ENCODE peak calls at places on chromosomes 4 and X, in four cellular contexts. P is K562, C is H1, V is HepG2. D is an unnamed sample.

GRCh38 chr4:156169011-156169410 is 215.3 kb upstream of the CTSO start:
- DNase-seq in P (no peak), C (peak), V (peak), D (no peak)

GRCh38 chr4:7535094-7535493 is 100.4 kb upstream of the PSAPL1 start:
- DNase-seq in P (no peak), C (no peak), V (no peak), D (no peak)

GRCh38 chr4:133969202-133969873 is 232.3 kb downstream of the PABPC4L start:
- DNase-seq in P (no peak), C (no peak), V (no peak), D (no peak)

GRCh38 chr4:71322425-71322824 is 16.4 kb upstream of the SLC4A4 start:
- DNase-seq in P (no peak), C (no peak), V (no peak), D (no peak)

GRCh38 chr4:13584481-13584880 is 40.2 kb upstream of the NKX3-2 start:
- DNase-seq in P (no peak), C (no peak), V (no peak), D (no peak)

GRCh38 chr4:30073001-30073710 is 647.0 kb upstream of the PCDH7 start:
- DNase-seq in P (no peak), C (no peak), V (no peak), D (no peak)

GRCh38 chr4:1793496-1793840 is 375 bp downstream of the FGFR3 start:
- DNase-seq in P (peak), C (no peak), V (no peak), D (peak)

GRCh38 chr4:124262211-124263179 is 450.0 kb downstream of the ANKRD50 start:
- DNase-seq in P (peak), C (peak), V (peak), D (peak)

GRCh38 chrX:2707334-2707760 is 16.3 kb downstream of the CD99 start:
- DNase-seq in P (no peak), C (peak), V (peak), D (peak)

GRCh38 chr4:185212566-185212965 is 3.2 kb downstream of the SNX25 start:
- DNase-seq in P (no peak), C (no peak), V (no peak), D (no peak)

GRCh38 chr4:139144161-139144859 is 32.7 kb downstream of the ELF2 start:
- DNase-seq in P (no peak), C (no peak), V (no peak), D (no peak)

GRCh38 chr4:110005461-110006056 is 92.9 kb downstream of the EGF start:
- DNase-seq in P (peak), C (no peak), V (peak), D (peak)

GRCh38 chrX:44674906-44675305 is 132.2 kb upstream of the FUNDC1 start:
- DNase-seq in P (no peak), C (no peak), V (no peak), D (no peak)

GRCh38 chrX:16869393-16870094 is 618 bp downstream of the RBBP7 start:
- DNase-seq in P (peak), C (no peak), V (no peak), D (peak)

GRCh38 chr4:526971-527460 is 28.0 kb downstream of the PIGG start:
- DNase-seq in P (no peak), C (no peak), V (no peak), D (no peak)

GRCh38 chr4:32672369-32672768 is 1952.2 kb downstream of the PCDH7 start:
- DNase-seq in P (no peak), C (no peak), V (no peak), D (no peak)

GRCh38 chrX:44152867-44153266 is 179.7 kb upstream of the NDP start:
- DNase-seq in P (no peak), C (no peak), V (no peak), D (peak)

GRCh38 chr4:83267835-83268475 is 16.6 kb downstream of the COQ2 start:
- DNase-seq in P (no peak), C (no peak), V (no peak), D (no peak)

GRCh38 chr4:84936123-84936522 is 30.4 kb downstream of the WDFY3 start:
- DNase-seq in P (no peak), C (no peak), V (no peak), D (no peak)

GRCh38 chr4:103451341-103451740 is 253.2 kb upstream of the CENPE start:
- DNase-seq in P (no peak), C (no peak), V (no peak), D (no peak)

GRCh38 chr4:2827874-2828751 is 15.5 kb upstream of the ADD1 start:
- DNase-seq in P (no peak), C (no peak), V (no peak), D (no peak)

GRCh38 chr4:1218892-1219552 is 29.9 kb downstream of the CTBP1 start:
- DNase-seq in P (no peak), C (no peak), V (no peak), D (no peak)

GRCh38 chr4:46506876-46507275 is 116.9 kb upstream of the GABRA2 start:
- DNase-seq in P (no peak), C (no peak), V (no peak), D (no peak)

GRCh38 chr4:79865253-79865652 is 207.8 kb downstream of the ANTXR2 start:
- DNase-seq in P (no peak), C (no peak), V (no peak), D (no peak)

GRCh38 chr4:153538408-153539057 is 72.4 kb downstream of the TMEM131L start:
- DNase-seq in P (no peak), C (no peak), V (no peak), D (no peak)

GRCh38 chr4:36065274-36065871 is 178.9 kb downstream of the ARAP2 start:
- DNase-seq in P (no peak), C (no peak), V (no peak), D (no peak)

GRCh38 chr4:32394255-32394654 is 1674.1 kb downstream of the PCDH7 start:
- DNase-seq in P (no peak), C (no peak), V (no peak), D (no peak)

GRCh38 chr4:91113130-91113706 is 986.0 kb downstream of the CCSER1 start:
- DNase-seq in P (peak), C (no peak), V (peak), D (peak)

GRCh38 chrX:132648870-132649269 is 160.0 kb upstream of the MBNL3 start:
- DNase-seq in P (no peak), C (no peak), V (no peak), D (no peak)

GRCh38 chr4:174874898-174875297 is 43.3 kb upstream of the ADAM29 start:
- DNase-seq in P (no peak), C (no peak), V (no peak), D (no peak)

GRCh38 chrX:3518870-3519269 is 172.4 kb upstream of the MXRA5 start:
- DNase-seq in P (peak), C (peak), V (peak), D (peak)

GRCh38 chr4:85489273-85489672 is 14.3 kb downstream of the ARHGAP24 start:
- DNase-seq in P (no peak), C (no peak), V (no peak), D (peak)

GRCh38 chr4:6469898-6470501 is 2.4 kb downstream of the PPP2R2C start:
- DNase-seq in P (no peak), C (no peak), V (no peak), D (no peak)

GRCh38 chr4:153117554-153117953 is 86.7 kb upstream of the TRIM2 start:
- DNase-seq in P (no peak), C (no peak), V (no peak), D (no peak)

GRCh38 chr4:54554339-54554990 is 103.3 kb upstream of the KIT start:
- DNase-seq in P (no peak), C (no peak), V (no peak), D (no peak)
- TF ChIP-seq CEBPB in P (no peak), C (no peak), V (no peak), D (no peak)

GRCh38 chr4:145936142-145937020 is 2.2 kb downstream of the ZNF827 start:
- DNase-seq in P (peak), C (no peak), V (peak), D (no peak)

GRCh38 chr4:145938618-145939177 is at the start of gene ZNF827:
- DNase-seq in P (no peak), C (no peak), V (peak), D (peak)

GRCh38 chr4:145937990-145938611 is 522 bp downstream of the ZNF827 start:
- DNase-seq in P (no peak), C (no peak), V (no peak), D (no peak)

GRCh38 chr4:145935253-145936141 is 3.1 kb downstream of the ZNF827 start:
- DNase-seq in P (no peak), C (no peak), V (peak), D (no peak)

GRCh38 chr4:145937021-145937861 is 1.4 kb downstream of the ZNF827 start:
- DNase-seq in P (peak), C (no peak), V (no peak), D (peak)
- TF ChIP-seq JUN in P (no peak), C (no peak), V (no peak), D (no peak)

GRCh38 chr4:11497212-11497806 is 68.6 kb upstream of the HS3ST1 start:
- DNase-seq in P (no peak), C (no peak), V (no peak), D (no peak)

GRCh38 chr4:11497972-11498371 is 69.3 kb upstream of the HS3ST1 start:
- DNase-seq in P (no peak), C (no peak), V (no peak), D (no peak)

GRCh38 chr4:11496313-11496956 is 67.7 kb upstream of the HS3ST1 start:
- DNase-seq in P (no peak), C (no peak), V (no peak), D (no peak)

GRCh38 chr4:11495818-11496217 is 67.1 kb upstream of the HS3ST1 start:
- DNase-seq in P (no peak), C (no peak), V (no peak), D (no peak)

DNA sequence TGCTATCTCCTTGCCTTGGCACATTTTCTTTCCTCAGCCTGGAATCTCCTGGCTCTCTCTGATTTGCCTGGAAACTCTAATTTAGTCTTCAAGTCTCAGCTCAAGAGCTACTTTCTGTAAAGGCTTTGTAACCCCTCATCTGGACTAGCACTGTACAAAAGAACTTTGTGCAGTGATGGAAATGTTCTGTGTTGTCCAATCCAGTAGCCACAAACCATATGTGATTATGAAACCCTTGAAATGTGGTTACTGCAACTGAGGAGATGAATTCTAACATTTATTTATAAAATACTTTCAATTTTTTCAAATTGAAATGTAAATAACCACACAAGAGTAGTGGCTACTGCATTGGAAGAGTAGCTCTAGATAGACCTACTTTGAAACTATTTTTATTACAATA is 66.6 kb upstream of the HS3ST1 start:
- DNase-seq in P (no peak), C (no peak), V (no peak), D (no peak)
- H3K4me3 ChIP-seq in P (no peak), C (no peak), V (no peak), D (no peak)

DNA sequence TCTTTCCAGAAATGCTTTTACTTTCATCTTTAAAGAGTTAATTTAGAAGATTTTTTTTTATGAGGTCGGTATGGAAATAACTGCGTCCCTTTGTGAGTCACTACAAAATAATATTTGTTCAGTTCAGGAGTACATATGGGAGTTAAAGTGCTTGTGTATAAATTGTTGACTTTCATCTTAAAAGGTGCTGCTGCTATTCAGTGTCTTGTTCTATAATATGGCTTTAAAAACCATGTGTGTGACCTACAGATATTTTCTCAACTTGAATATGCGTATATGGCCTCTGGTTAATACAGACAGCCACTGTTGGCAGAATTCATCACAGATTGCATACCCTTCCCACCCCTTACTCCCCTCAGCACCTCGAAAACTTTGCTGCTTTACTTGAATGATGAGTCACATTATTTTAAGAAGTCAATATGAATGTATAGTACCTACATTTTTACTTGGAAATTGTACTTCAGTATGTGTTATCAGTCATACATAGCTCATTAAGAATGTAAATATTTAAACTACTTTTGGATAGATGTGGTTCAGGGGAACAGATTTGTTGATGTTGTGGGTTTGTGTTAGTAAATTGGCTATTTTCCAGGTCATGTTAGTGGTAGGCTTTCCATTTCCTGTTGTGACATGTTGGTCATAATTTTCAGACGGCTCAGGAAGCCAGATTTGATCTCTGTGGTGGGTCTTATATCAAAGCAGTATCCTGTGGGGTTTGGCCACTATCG is 1.5 kb downstream of the CLCN3 start:
- DNase-seq in P (no peak), C (no peak), V (peak), D (peak)
- TF ChIP-seq CEBPB in P (no peak), C (no peak), V (no peak), D (no peak)

GRCh38 chr4:48212165-48212564 is 57.5 kb downstream of the TEC start:
- DNase-seq in P (peak), C (no peak), V (no peak), D (no peak)
- TF ChIP-seq JUN in P (no peak), C (no peak), V (no peak), D (no peak)

GRCh38 chr4:165609653-165610052 is 230.8 kb downstream of the CPE start:
- DNase-seq in P (no peak), C (no peak), V (no peak), D (no peak)
- H3K4me3 ChIP-seq in P (no peak), C (no peak), V (no peak), D (no peak)

DNA sequence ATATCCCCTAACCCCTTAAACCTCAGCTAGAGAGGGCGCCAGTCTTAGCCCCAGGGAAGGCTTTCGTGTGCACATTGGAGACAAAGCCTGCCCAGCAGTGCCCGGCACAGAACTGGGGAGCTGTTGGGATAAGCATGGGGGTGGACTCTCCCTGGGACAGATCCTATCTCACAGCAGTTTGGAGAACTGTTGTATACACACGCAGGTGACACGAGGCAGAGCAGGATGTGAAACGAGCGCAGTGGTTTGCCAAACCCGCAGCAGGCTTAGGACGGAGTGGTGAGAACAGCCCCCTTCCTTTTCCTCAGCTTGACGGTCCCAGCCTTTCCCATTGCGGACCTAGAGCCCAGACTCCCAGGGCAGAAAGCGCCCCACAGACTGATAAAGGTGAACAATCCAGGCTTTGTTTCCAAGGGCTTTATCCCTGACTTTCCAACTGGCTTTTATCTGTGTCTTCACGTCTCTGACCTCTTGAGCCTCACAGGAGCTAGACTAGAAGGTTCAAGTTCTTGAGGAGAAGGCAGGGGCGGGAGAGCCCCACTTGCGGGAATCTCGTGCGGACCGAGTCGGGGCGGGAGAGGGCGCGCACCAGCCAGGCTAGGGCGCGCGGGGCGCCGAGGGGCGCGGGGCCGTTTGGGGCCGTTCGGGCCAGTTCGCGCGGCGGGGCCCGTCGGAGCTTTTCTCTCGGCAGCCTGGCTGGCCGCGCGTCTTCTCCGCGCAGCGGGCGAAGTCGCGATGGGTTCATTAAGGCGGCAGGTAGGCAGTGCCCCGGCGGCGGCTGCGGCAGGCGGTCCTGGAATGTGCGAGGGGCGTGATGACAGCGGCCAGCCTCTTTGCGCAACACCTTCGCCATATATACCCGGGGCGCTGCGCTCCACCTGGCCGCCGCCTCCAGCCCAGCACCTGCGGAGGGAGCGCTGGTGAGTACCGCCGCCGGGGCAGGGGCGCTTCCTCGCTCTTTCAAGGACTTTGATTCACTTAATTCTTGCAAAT is at the start of gene SLC34A2:
- DNase-seq in P (no peak), C (peak), V (peak), D (no peak)
- TF ChIP-seq CEBPB in P (no peak), C (peak), V (peak), D (no peak)

DNA sequence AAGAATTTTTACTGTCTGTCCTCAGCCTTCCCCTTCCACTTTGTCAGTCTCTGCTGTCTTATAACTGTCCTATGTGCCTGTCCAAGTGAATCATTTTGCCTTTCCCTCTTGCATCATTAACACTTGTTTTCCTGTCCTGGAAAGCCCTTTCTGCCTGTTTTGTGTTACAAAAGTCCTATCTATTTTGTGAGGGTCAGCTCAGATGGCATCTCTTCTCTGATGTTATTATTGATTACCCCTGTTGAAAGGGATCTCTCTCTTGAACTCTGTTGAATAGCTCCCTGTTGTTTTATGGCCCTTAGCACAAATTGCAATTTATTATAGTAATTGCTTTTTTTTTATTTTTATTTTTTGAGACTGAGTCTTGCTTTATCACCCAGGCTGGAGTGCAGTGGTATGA is 40.2 kb downstream of the TBC1D19 start:
- DNase-seq in P (no peak), C (no peak), V (no peak), D (no peak)
- TF ChIP-seq JUN in P (no peak), C (no peak), V (no peak), D (no peak)

DNA sequence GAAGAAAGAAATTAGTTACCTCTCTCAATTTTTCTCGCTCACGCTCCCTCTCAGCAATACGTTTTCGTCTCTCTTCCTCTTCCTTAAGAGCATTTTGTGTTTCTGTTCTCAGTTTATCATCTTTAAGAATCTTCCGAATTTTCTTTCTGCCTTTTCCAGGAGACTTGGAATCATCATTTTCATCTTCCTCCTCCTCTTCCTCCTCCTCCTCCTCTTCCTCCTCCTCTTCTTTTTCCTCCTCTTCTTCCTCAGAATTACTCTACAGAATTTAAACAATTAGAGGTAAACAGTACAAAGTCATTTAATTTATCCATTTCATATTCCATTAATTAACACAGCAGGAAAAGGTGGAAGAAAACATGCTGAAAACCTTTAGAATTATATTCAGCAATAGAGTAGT is 133.9 kb downstream of the ATRX start:
- DNase-seq in P (no peak), C (no peak), V (no peak), D (no peak)
- H3K4me3 ChIP-seq in P (no peak), C (no peak), V (no peak), D (no peak)

DNA sequence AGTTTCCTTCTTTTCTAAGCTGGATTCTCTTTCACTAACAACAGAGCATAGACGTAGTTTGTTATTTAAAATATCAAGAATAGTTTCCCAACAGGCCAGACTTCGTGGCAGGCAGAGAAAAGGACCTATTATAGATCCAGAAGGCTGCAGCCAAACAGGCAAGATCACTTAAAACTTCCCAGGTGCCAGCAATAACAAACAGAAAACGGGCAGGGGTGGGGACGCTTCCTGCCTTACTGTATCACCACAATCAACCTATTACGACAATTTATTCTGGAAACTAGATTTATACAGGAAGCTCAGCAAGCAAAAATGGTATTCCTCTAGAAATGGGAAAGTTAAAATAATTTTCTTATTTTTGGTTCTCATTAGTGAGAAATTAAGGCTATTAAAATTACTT is 22.1 kb downstream of the RWDD4 start:
- DNase-seq in P (no peak), C (no peak), V (no peak), D (no peak)
- TF ChIP-seq CEBPB in P (no peak), C (no peak), V (no peak), D (no peak)